ENCODE peak calls at places on chromosome 21, in ten cellular contexts. A is cardiac muscle cell, V is A673, Y is ovary, R is left ventricle myocardium inferior, J is adrenal gland, H is astrocyte of the cerebellum, Z is thoracic aorta, U is astrocyte of the spinal cord, B is foreskin fibroblast. I is an unnamed sample.

GRCh38 chr21:36236052-36236730 is 79.6 kb downstream of the DOP1B start:
- DNase-seq in A (no peak), V (no peak), R (no peak), Z (no peak), J (no peak), H (no peak), B (no peak), Y (no peak), U (no peak), I (no peak)

GRCh38 chr21:44765231-44766013 is 36.2 kb downstream of the UBE2G2 start:
- DNase-seq in Z (no peak), J (no peak), U (peak), H (no peak), V (no peak), A (peak), R (no peak), Y (no peak), B (peak), I (no peak)

GRCh38 chr21:37365657-37366487 is 701 bp upstream of the DYRK1A start:
- DNase-seq in Z (no peak), Y (peak), V (no peak), B (peak), A (peak), H (no peak), U (peak), R (peak), J (peak), I (no peak)

GRCh38 chr21:14545906-14546480 is at the start of gene SAMSN1:
- DNase-seq in R (no peak), B (no peak), A (peak), Y (no peak), V (no peak), J (no peak), Z (no peak), U (no peak), H (no peak), I (no peak)

GRCh38 chr21:36854391-36854790 is 112.1 kb downstream of the HLCS start:
- DNase-seq in J (peak), Y (no peak), B (peak), H (no peak), R (no peak), Z (no peak), A (peak), V (peak), U (peak), I (no peak)

GRCh38 chr21:19712441-19712840 is 1285.8 kb upstream of the NCAM2 start:
- DNase-seq in Z (no peak), U (no peak), Y (no peak), B (no peak), A (no peak), H (no peak), V (no peak), R (no peak), J (no peak), I (no peak)

GRCh38 chr21:45516071-45516670 is 26.1 kb downstream of the SLC19A1 start:
- DNase-seq in H (no peak), Z (no peak), J (no peak), V (no peak), B (no peak), U (no peak), Y (peak), A (no peak), R (peak), I (no peak)

GRCh38 chr21:36004441-36004840 is 55.9 kb downstream of the SETD4 start:
- DNase-seq in B (peak), V (no peak), Z (no peak), A (no peak), J (no peak), U (no peak), R (no peak), H (no peak), Y (no peak), I (no peak)

GRCh38 chr21:33230518-33231324 is 983 bp downstream of the IFNAR2 start:
- DNase-seq in U (peak), V (peak), R (peak), B (peak), A (peak), Y (no peak), H (peak), Z (no peak), J (peak), I (no peak)

GRCh38 chr21:33229776-33230517 is at the start of gene IFNAR2:
- DNase-seq in A (peak), U (peak), Z (peak), J (peak), Y (peak), B (peak), V (peak), H (no peak), R (peak), I (no peak)

GRCh38 chr21:33229099-33229775 is 501 bp upstream of the IFNAR2 start:
- DNase-seq in B (no peak), H (no peak), V (no peak), U (no peak), A (no peak), Y (no peak), J (no peak), Z (no peak), R (no peak), I (no peak)

GRCh38 chr21:33232640-33233039 is 2.9 kb downstream of the IFNAR2 start:
- DNase-seq in R (no peak), H (no peak), A (peak), Y (no peak), U (no peak), B (no peak), Z (no peak), J (no peak), V (no peak), I (no peak)

DNA sequence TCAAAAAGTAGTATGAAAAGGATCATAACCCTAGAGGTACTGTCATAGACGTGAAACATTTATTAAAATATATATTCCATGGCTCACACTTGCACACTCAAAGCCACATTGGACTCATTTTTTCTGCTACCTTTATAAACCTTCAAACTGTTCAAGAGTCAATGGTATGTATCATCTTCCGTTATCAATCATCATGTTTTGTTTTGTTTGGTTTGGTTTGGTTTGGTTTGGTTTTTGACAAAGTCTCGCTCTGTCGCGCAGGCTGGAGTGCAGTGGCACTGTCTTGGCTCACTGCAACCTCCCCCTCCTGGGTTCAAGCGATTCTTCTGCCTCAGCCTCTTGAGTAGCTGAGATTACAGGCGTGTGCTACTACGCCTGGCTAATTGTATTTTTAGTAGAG is 1.8 kb downstream of the IFNAR2 start:
- DNase-seq in U (no peak), A (no peak), V (no peak), B (no peak), R (no peak), J (no peak), Z (no peak), Y (no peak), H (no peak), I (no peak)
- H3K4me3 ChIP-seq in U (no peak), A (peak), V (peak), B (no peak), R (peak), J (no peak), Z (peak), Y (no peak), H (no peak), I (no peak)

DNA sequence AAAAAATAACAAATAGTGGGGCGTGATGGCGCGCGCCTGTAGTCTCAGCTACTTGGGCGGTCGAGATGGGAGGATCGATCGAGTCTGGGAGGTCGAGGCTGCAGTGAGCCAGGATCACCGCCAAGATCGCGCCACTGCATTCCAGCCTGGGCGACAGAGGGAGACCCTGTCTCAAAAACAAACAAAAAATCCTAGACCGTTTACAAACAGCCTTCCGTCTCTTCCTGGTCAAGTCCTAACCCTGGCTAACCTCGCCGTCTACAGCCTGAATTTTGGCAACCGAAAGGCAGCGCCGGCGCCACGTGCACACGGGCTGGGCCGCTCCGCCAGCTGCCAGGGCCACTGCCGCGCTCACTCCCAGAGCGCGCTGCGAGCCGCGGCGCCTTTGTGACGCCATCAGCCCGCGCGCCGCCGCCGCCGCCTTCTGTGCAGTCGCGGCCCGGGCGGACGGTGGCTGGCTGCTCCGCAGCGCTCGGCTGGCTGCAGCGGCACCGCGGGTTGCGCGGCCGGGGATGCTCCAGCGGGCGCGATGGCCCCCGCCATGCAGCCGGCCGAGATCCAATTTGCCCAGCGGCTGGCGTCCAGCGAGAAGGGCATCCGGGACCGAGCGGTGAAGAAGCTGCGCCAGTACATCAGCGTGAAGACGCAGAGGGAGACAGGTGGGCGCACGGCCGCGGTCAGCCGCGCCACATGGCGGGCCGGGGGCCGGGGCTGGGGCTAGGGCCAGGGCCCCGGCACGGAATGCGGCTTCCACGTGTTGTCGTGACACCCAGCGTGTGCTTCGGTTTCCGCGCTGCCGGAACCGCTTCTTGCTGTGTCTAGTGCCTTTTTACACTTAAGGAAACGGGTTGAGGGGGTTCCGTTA is at the start of the genes HSF2BP and RRP1B:
- DNase-seq in Z (no peak), U (peak), R (peak), V (peak), B (peak), A (peak), Y (peak), J (peak), H (peak), I (no peak)
- TF ChIP-seq CTCF in Z (no peak), U (no peak), R (no peak), V (no peak), B (no peak), A (no peak), Y (no peak), J (no peak), H (no peak), I (no peak)

GRCh38 chr21:41686664-41687063 is 80.2 kb downstream of the RIPK4 start:
- DNase-seq in R (no peak), H (no peak), A (no peak), Y (no peak), V (no peak), U (no peak), J (no peak), Z (no peak), B (no peak), I (no peak)

GRCh38 chr21:41682719-41683179 is 84.1 kb downstream of the RIPK4 start:
- DNase-seq in A (no peak), Y (no peak), B (no peak), U (no peak), J (no peak), H (no peak), Z (no peak), V (no peak), R (no peak), I (no peak)

GRCh38 chr21:41683815-41684214 is 83.0 kb downstream of the RIPK4 start:
- DNase-seq in H (no peak), V (no peak), Z (no peak), Y (no peak), B (no peak), U (no peak), R (no peak), A (no peak), J (no peak), I (no peak)

GRCh38 chr21:41685511-41686149 is 81.2 kb downstream of the RIPK4 start:
- DNase-seq in V (no peak), J (no peak), B (no peak), A (no peak), H (no peak), R (no peak), Z (no peak), Y (no peak), U (no peak), I (no peak)

GRCh38 chr21:41684381-41685245 is 82.2 kb downstream of the RIPK4 start:
- DNase-seq in R (no peak), V (no peak), J (no peak), H (no peak), B (peak), Z (no peak), Y (peak), U (peak), A (peak), I (no peak)
- H3K4me3 ChIP-seq in R (no peak), V (no peak), J (no peak), H (no peak), B (no peak), Z (no peak), Y (no peak), U (no peak), A (no peak), I (no peak)

GRCh38 chr21:39869141-39869818 is 2.0 kb downstream of the PCP4 start:
- DNase-seq in R (no peak), B (no peak), J (no peak), Z (no peak), V (no peak), U (no peak), A (no peak), Y (no peak), H (no peak), I (peak)

GRCh38 chr21:39863111-39863510 is 4.1 kb upstream of the PCP4 start:
- DNase-seq in B (peak), U (peak), A (no peak), Z (no peak), V (no peak), H (peak), J (no peak), Y (no peak), R (no peak), I (peak)

GRCh38 chr21:39866093-39866492 is 1.1 kb upstream of the PCP4 start:
- DNase-seq in A (no peak), R (no peak), B (no peak), Y (no peak), U (no peak), H (no peak), J (peak), V (no peak), Z (no peak), I (no peak)

DNA sequence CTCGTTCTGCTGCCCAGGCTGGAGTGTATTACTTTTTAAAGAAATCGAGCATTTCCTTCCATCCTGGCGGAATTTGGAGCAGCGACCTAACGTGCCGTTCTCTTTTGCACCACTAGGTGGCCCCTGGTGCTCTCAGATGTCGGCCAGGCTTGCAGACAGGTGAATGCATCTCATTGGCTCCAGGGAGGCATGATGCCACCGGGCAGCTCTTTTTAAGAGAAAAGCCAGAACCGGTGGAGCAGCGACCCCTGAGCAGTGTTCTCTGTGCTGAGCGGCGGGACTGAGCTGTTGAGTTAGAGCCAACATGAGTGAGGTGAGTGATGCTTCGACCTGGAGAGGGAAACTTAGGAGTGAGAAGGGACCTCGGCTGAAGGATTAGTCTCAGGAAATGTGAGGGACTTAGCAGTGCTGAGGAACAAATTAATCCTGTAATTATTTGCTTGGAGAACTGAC is at the start of gene PCP4:
- DNase-seq in H (no peak), R (no peak), A (peak), B (peak), U (peak), J (peak), V (peak), Z (no peak), Y (no peak), I (peak)
- TF ChIP-seq CTCF in H (peak), R (peak), A (peak), B (peak), U (peak), J (peak), V (peak), Z (peak), Y (no peak), I (peak)

I was measured in retinal pigment epithelial cell.